ENCODE peak calls at places on chromosomes 11 and 22, in five cellular contexts. One of them, this sample, is unnamed.

GRCh38 chr11:35163209-35163608 is 24.2 kb downstream of the CD44 start:
- DNase-seq in stimulated activated CD8-positive, alpha-beta memory T cell treated with anti-CD3 and anti-CD28 coated beads, Interleukin-4, amount 100 ng/mL, for 1 hour: no peak
- DNase-seq in IMR-90: no peak
- DNase-seq in NCI-H1417: no peak
- DNase-seq in kidney: no peak
- DNase-seq in this sample: no peak

GRCh38 chr22:44550666-44551491 is 52.8 kb upstream of the RTL6 start:
- DNase-seq in stimulated activated CD8-positive, alpha-beta memory T cell treated with anti-CD3 and anti-CD28 coated beads, Interleukin-4, amount 100 ng/mL, for 1 hour: no peak
- DNase-seq in IMR-90: peak
- DNase-seq in NCI-H1417: no peak
- DNase-seq in kidney: peak
- DNase-seq in this sample: peak

GRCh38 chr11:75351541-75352416 is at the start of gene ARRB1:
- DNase-seq in stimulated activated CD8-positive, alpha-beta memory T cell treated with anti-CD3 and anti-CD28 coated beads, Interleukin-4, amount 100 ng/mL, for 1 hour: no peak
- DNase-seq in IMR-90: no peak
- DNase-seq in NCI-H1417: peak
- DNase-seq in kidney: peak
- DNase-seq in this sample: peak

GRCh38 chr22:37609240-37610152 is 862 bp downstream of the GGA1 start:
- DNase-seq in stimulated activated CD8-positive, alpha-beta memory T cell treated with anti-CD3 and anti-CD28 coated beads, Interleukin-4, amount 100 ng/mL, for 1 hour: no peak
- DNase-seq in IMR-90: no peak
- DNase-seq in NCI-H1417: no peak
- DNase-seq in kidney: no peak
- DNase-seq in this sample: no peak

GRCh38 chr11:65448074-65448417 is 25.4 kb downstream of the NEAT1 start:
- DNase-seq in stimulated activated CD8-positive, alpha-beta memory T cell treated with anti-CD3 and anti-CD28 coated beads, Interleukin-4, amount 100 ng/mL, for 1 hour: no peak
- DNase-seq in IMR-90: peak
- DNase-seq in NCI-H1417: no peak
- DNase-seq in kidney: no peak
- DNase-seq in this sample: no peak

GRCh38 chr22:41966607-41967240 is 2.5 kb upstream of the SEPTIN3 start:
- DNase-seq in stimulated activated CD8-positive, alpha-beta memory T cell treated with anti-CD3 and anti-CD28 coated beads, Interleukin-4, amount 100 ng/mL, for 1 hour: no peak
- DNase-seq in IMR-90: peak
- DNase-seq in NCI-H1417: no peak
- DNase-seq in kidney: no peak
- DNase-seq in this sample: peak

GRCh38 chr11:63913866-63914830 is 2.8 kb downstream of the RCOR2 start:
- DNase-seq in stimulated activated CD8-positive, alpha-beta memory T cell treated with anti-CD3 and anti-CD28 coated beads, Interleukin-4, amount 100 ng/mL, for 1 hour: no peak
- DNase-seq in IMR-90: no peak
- DNase-seq in NCI-H1417: no peak
- DNase-seq in kidney: no peak
- DNase-seq in this sample: no peak

GRCh38 chr22:45812910-45813309 is 141.3 kb downstream of the ATXN10 start:
- DNase-seq in stimulated activated CD8-positive, alpha-beta memory T cell treated with anti-CD3 and anti-CD28 coated beads, Interleukin-4, amount 100 ng/mL, for 1 hour: no peak
- DNase-seq in IMR-90: no peak
- DNase-seq in NCI-H1417: no peak
- DNase-seq in kidney: no peak
- DNase-seq in this sample: no peak

GRCh38 chr11:2641623-2642022 is 58.2 kb downstream of the KCNQ1OT1 start:
- DNase-seq in stimulated activated CD8-positive, alpha-beta memory T cell treated with anti-CD3 and anti-CD28 coated beads, Interleukin-4, amount 100 ng/mL, for 1 hour: no peak
- DNase-seq in IMR-90: no peak
- DNase-seq in NCI-H1417: no peak
- DNase-seq in kidney: no peak
- DNase-seq in this sample: no peak

GRCh38 chr11:73988227-73988626 is 5.6 kb upstream of the UCP2 start:
- DNase-seq in stimulated activated CD8-positive, alpha-beta memory T cell treated with anti-CD3 and anti-CD28 coated beads, Interleukin-4, amount 100 ng/mL, for 1 hour: no peak
- DNase-seq in IMR-90: no peak
- DNase-seq in NCI-H1417: no peak
- DNase-seq in kidney: peak
- DNase-seq in this sample: no peak

GRCh38 chr11:78607691-78608090 is 33.0 kb upstream of the NARS2 start:
- DNase-seq in stimulated activated CD8-positive, alpha-beta memory T cell treated with anti-CD3 and anti-CD28 coated beads, Interleukin-4, amount 100 ng/mL, for 1 hour: no peak
- DNase-seq in IMR-90: no peak
- DNase-seq in NCI-H1417: no peak
- DNase-seq in kidney: no peak
- DNase-seq in this sample: no peak

This sample was measured in NCI-H1092 treated with DMSO at 0.1 percent for 48 hours.